ENCODE peak calls at places on chromosome 12, in four cellular contexts. K is astrocyte of the spinal cord, J is mesenchymal stem cell, I is colonic mucosa. Y is an unnamed sample.

GRCh38 chr12:31855427-31855826 is 103.8 kb upstream of the RESF1 start:
- DNase-seq in J (no peak), I (no peak), K (no peak), Y (no peak)

GRCh38 chr12:5123921-5124320 is 80.2 kb downstream of the KCNA5 start:
- DNase-seq in K (peak), J (no peak), I (no peak), Y (no peak)

GRCh38 chr12:131803995-131804521 is 24.1 kb upstream of the MMP17 start:
- DNase-seq in J (no peak), I (no peak), K (peak), Y (no peak)

GRCh38 chr12:67758119-67758873 is 109.8 kb downstream of the DYRK2 start:
- DNase-seq in K (no peak), J (no peak), I (no peak), Y (peak)

GRCh38 chr12:85782711-85783110 is 53.5 kb downstream of the RASSF9 start:
- DNase-seq in I (no peak), K (no peak), J (no peak), Y (no peak)

GRCh38 chr12:25648460-25648859 is 95.4 kb upstream of the LMNTD1 start:
- DNase-seq in K (peak), J (peak), I (no peak), Y (no peak)

GRCh38 chr12:66636771-66637170 is 42.1 kb downstream of the GRIP1 start:
- DNase-seq in K (no peak), I (no peak), J (peak), Y (no peak)

GRCh38 chr12:34244608-34245007 is 222.3 kb downstream of the ALG10 start:
- DNase-seq in K (no peak), I (no peak), J (no peak), Y (no peak)

GRCh38 chr12:108175310-108175709 is 46.2 kb downstream of the WSCD2 start:
- DNase-seq in K (no peak), J (no peak), I (no peak), Y (no peak)

DNA sequence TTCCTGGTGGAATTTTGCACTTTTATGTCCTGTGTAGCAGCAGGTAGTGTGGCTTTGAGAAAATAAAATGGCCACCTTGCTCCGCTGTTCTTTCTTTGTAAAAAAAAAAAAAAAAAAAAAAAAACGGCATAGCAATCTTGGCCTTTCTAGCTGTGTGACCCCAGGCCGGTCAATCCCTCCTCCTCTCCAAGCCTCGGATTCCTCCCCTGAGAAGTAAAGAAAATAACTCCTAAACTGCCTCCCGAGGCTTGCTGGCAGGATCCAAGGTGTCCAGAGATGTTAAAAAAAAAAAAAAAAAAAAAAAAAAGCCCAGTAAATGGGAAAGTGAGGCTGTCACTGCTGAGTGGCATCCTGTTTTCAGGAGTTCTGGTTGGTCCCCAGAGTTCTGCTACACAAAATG is 23.9 kb upstream of the MAP1LC3B2 start:
- DNase-seq in J (no peak), I (no peak), K (no peak), Y (no peak)
- H3K4me3 ChIP-seq in J (no peak), I (no peak), K (no peak), Y (no peak)

GRCh38 chr12:49875115-49875720 is 28.5 kb downstream of the FAIM2 start:
- DNase-seq in K (no peak), I (no peak), J (no peak), Y (no peak)

GRCh38 chr12:49873361-49873934 is 30.3 kb downstream of the FAIM2 start:
- DNase-seq in J (no peak), K (peak), I (no peak), Y (no peak)

GRCh38 chr12:49876070-49876469 is 27.6 kb downstream of the FAIM2 start:
- DNase-seq in J (no peak), I (no peak), K (no peak), Y (no peak)

GRCh38 chr12:49872781-49873181 is 29.9 kb upstream of the BCDIN3D start:
- DNase-seq in J (peak), K (no peak), I (no peak), Y (no peak)

DNA sequence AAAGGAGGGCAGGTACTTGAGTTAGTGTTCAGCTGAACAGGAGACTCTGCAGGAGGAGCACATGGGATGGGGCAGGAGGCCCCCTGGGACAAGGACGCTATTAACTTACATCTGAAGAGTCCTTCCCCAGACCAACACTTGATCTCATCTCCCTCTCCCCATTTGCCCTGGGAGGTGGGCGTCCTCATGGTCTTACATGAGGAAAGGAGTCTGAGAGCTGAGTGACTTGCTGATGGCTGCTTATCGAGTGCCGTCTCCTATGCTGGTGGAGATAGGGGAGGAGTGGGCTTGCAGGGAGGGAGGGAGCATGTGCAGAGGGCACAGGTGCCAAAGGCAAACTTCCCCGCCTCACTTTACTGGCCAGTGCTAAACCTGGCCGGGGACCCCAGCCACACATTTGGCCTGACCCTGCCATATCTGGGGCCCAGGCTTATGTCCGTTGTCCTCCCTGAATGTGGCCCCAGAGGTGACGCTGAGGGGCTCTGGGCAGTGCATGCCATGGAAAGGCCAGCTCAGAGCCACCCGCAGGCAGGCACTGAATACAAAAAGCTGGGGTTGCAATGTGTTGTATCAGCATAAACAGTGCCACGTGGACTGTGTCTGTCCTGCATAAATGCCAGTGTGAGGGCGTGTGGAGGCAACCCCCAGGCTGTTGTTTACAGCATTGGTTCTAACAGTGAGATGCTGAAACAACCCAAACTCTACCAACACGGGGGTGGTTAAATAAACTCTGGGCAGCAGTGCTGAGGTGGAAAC is 29.4 kb downstream of the FAIM2 start:
- DNase-seq in K (no peak), J (no peak), I (no peak), Y (no peak)
- H3K4me3 ChIP-seq in K (no peak), J (no peak), I (no peak), Y (no peak)

DNA sequence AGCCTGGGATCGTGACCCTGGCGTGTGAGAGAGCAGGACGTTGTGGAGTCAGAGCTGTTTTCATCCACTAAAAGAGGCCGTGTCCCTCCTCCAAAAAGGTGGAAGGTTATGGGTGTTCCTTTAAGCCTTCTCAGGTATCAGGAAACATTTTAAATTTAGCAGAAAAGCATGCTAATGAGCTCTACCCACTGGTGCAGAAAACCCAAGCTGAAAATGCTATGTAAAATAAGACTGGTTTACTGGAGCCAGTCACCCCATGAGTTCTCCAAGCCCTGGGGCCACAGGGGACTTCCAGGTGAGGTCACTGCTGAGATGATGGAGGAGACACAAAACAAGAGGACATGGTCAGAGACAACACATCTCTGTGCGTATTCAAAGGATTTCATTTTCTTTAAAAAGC is 14.0 kb downstream of the PRKAB1 start:
- DNase-seq in I (no peak), K (no peak), J (no peak), Y (peak)
- H3K4me3 ChIP-seq in I (no peak), K (no peak), J (no peak), Y (no peak)

GRCh38 chr12:115144425-115144824 is 460.4 kb upstream of the TBX3 start:
- DNase-seq in J (no peak), I (no peak), K (no peak), Y (no peak)
- H3K4me3 ChIP-seq in J (no peak), I (no peak), K (no peak), Y (no peak)

GRCh38 chr12:14961466-14962155 is at the start of gene ARHGDIB:
- DNase-seq in K (no peak), I (peak), J (no peak), Y (peak)
- H3K4me3 ChIP-seq in K (peak), I (peak), J (no peak), Y (peak)

DNA sequence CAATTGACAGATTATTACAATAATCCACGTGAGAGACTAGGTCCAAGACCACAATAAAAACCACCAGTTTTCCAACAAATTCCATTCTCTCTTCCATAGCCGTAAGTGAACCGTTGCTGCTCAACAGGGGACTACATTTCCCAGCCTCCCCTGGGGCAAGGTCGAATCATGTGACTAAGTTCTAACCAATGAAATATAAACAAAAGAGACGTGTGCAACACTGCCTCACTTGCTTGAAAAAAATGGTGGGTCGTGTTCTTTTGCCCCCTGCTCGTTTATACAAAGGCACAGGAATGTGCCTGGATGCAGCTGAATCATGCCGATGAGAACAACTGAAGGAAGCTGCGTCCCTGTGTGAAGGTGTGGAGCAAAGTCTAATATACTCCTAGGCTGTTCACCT is 51.1 kb downstream of the HSPB8 start:
- DNase-seq in K (peak), I (peak), J (peak), Y (no peak)
- H3K4me3 ChIP-seq in K (no peak), I (no peak), J (no peak), Y (no peak)

GRCh38 chr12:7100239-7100638 is 8.0 kb upstream of the C1R start:
- DNase-seq in J (no peak), I (no peak), K (no peak), Y (no peak)
- H3K4me3 ChIP-seq in J (no peak), I (no peak), K (no peak), Y (no peak)

DNA sequence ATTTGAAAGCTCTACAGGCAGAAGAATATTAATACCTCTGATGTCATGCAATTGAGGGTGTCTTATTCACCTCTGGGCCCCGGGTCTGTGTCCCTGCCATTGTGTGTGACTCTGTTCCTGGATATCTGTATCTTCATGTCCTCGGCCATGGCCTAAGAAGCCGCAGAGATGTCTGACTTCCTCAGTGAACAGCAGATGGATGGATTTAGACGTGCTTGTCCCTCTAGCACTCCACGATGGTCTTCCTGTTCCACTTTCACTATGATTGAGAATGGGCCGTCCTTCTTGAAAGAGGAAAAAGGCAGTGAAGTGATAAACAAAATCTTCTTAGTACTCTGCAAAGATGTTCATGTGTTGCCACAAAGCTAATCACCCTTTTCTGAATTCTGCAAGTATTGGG is 217.4 kb downstream of the SLC41A2 start:
- DNase-seq in J (no peak), I (no peak), K (no peak), Y (peak)
- H3K4me3 ChIP-seq in J (no peak), I (no peak), K (no peak), Y (peak)

GRCh38 chr12:75944097-75944904 is 87.3 kb downstream of the PHLDA1 start:
- DNase-seq in K (peak), I (no peak), J (peak), Y (peak)
- H3K4me3 ChIP-seq in K (no peak), I (no peak), J (no peak), Y (no peak)